ENCODE peak calls at places on chromosomes 1 and 21, in seven cellular contexts. One of them, this sample, is unnamed. For H3K36me3, the result is how much of the 10 kb centered on the place peaks cover.

GRCh38 chr1:58976294-58976693 is 192.4 kb upstream of the JUN start:
- DNase-seq in thoracic aorta: no peak
- DNase-seq in left ventricle myocardium inferior: no peak
- DNase-seq in GM12878: no peak
- DNase-seq in adrenal gland: no peak
- DNase-seq in pancreas: peak
- DNase-seq in transverse colon: no peak
- DNase-seq in this sample: no peak

GRCh38 chr1:43454270-43455011 is 710 bp upstream of the HYI start:
- DNase-seq in adrenal gland: peak
- DNase-seq in GM12878: peak
- DNase-seq in thoracic aorta: peak
- DNase-seq in transverse colon: peak
- DNase-seq in left ventricle myocardium inferior: peak
- DNase-seq in pancreas: peak
- DNase-seq in this sample: peak

GRCh38 chr1:22317231-22317919 is 134.3 kb upstream of the ZBTB40 start:
- DNase-seq in adrenal gland: no peak
- DNase-seq in left ventricle myocardium inferior: no peak
- DNase-seq in thoracic aorta: no peak
- DNase-seq in transverse colon: no peak
- DNase-seq in GM12878: no peak
- DNase-seq in pancreas: no peak
- DNase-seq in this sample: no peak

GRCh38 chr1:22319608-22320007 is 132.0 kb upstream of the ZBTB40 start:
- DNase-seq in GM12878: no peak
- DNase-seq in pancreas: no peak
- DNase-seq in adrenal gland: peak
- DNase-seq in transverse colon: no peak
- DNase-seq in thoracic aorta: no peak
- DNase-seq in left ventricle myocardium inferior: no peak
- DNase-seq in this sample: no peak

GRCh38 chr1:241357366-241358305 is 631 bp upstream of the RGS7 start:
- DNase-seq in thoracic aorta: no peak
- DNase-seq in pancreas: no peak
- DNase-seq in GM12878: no peak
- DNase-seq in left ventricle myocardium inferior: no peak
- DNase-seq in transverse colon: no peak
- DNase-seq in adrenal gland: no peak
- DNase-seq in this sample: no peak

GRCh38 chr1:201357636-201358348 is 19.7 kb downstream of the TNNT2 start:
- DNase-seq in thoracic aorta: no peak
- DNase-seq in pancreas: no peak
- DNase-seq in adrenal gland: no peak
- DNase-seq in left ventricle myocardium inferior: peak
- DNase-seq in transverse colon: no peak
- DNase-seq in GM12878: no peak
- DNase-seq in this sample: no peak

GRCh38 chr1:212557739-212558664 is 50.6 kb upstream of the ATF3 start:
- DNase-seq in adrenal gland: peak
- DNase-seq in left ventricle myocardium inferior: peak
- DNase-seq in thoracic aorta: no peak
- DNase-seq in GM12878: no peak
- DNase-seq in pancreas: peak
- DNase-seq in transverse colon: peak
- DNase-seq in this sample: peak

GRCh38 chr1:23742670-23743286 is 493 bp upstream of the ELOA start:
- DNase-seq in left ventricle myocardium inferior: no peak
- DNase-seq in GM12878: no peak
- DNase-seq in pancreas: no peak
- DNase-seq in adrenal gland: peak
- DNase-seq in thoracic aorta: no peak
- DNase-seq in transverse colon: peak
- DNase-seq in this sample: no peak

GRCh38 chr1:59635057-59635456 is 179.7 kb upstream of the HOOK1 start:
- DNase-seq in left ventricle myocardium inferior: no peak
- DNase-seq in adrenal gland: no peak
- DNase-seq in thoracic aorta: no peak
- DNase-seq in GM12878: no peak
- DNase-seq in transverse colon: no peak
- DNase-seq in pancreas: no peak
- DNase-seq in this sample: no peak

GRCh38 chr1:211473823-211474222 is 18.1 kb downstream of the RD3 start:
- DNase-seq in left ventricle myocardium inferior: no peak
- DNase-seq in pancreas: no peak
- DNase-seq in adrenal gland: no peak
- DNase-seq in transverse colon: no peak
- DNase-seq in thoracic aorta: no peak
- DNase-seq in GM12878: no peak
- DNase-seq in this sample: no peak

GRCh38 chr1:198125995-198126758 is 30.6 kb upstream of the NEK7 start:
- DNase-seq in adrenal gland: no peak
- DNase-seq in transverse colon: no peak
- DNase-seq in thoracic aorta: no peak
- DNase-seq in left ventricle myocardium inferior: no peak
- DNase-seq in pancreas: no peak
- DNase-seq in GM12878: no peak
- DNase-seq in this sample: no peak

GRCh38 chr1:203557390-203557789 is 63.4 kb downstream of the OPTC start:
- DNase-seq in transverse colon: peak
- DNase-seq in thoracic aorta: peak
- DNase-seq in pancreas: no peak
- DNase-seq in left ventricle myocardium inferior: peak
- DNase-seq in adrenal gland: peak
- DNase-seq in GM12878: no peak
- DNase-seq in this sample: no peak

GRCh38 chr1:151398691-151399065 is 695 bp upstream of the PSMB4 start:
- DNase-seq in pancreas: peak
- DNase-seq in transverse colon: no peak
- DNase-seq in thoracic aorta: no peak
- DNase-seq in left ventricle myocardium inferior: no peak
- DNase-seq in GM12878: no peak
- DNase-seq in adrenal gland: no peak
- DNase-seq in this sample: no peak

GRCh38 chr1:34858901-34859441 is 578 bp downstream of the SMIM12 start:
- DNase-seq in transverse colon: no peak
- DNase-seq in thoracic aorta: no peak
- DNase-seq in left ventricle myocardium inferior: no peak
- DNase-seq in GM12878: no peak
- DNase-seq in adrenal gland: peak
- DNase-seq in pancreas: peak
- DNase-seq in this sample: peak

GRCh38 chr1:202009326-202010031 is 908 bp upstream of the ELF3 start:
- DNase-seq in pancreas: peak
- DNase-seq in left ventricle myocardium inferior: peak
- DNase-seq in transverse colon: peak
- DNase-seq in GM12878: peak
- DNase-seq in adrenal gland: peak
- DNase-seq in thoracic aorta: peak
- DNase-seq in this sample: peak

GRCh38 chr1:28437260-28437923 is 67.9 kb downstream of the PHACTR4 start:
- DNase-seq in left ventricle myocardium inferior: no peak
- DNase-seq in pancreas: no peak
- DNase-seq in thoracic aorta: peak
- DNase-seq in adrenal gland: peak
- DNase-seq in transverse colon: peak
- DNase-seq in GM12878: no peak
- DNase-seq in this sample: peak

GRCh38 chr1:246078888-246079252 is 428.2 kb downstream of the SMYD3 start:
- DNase-seq in thoracic aorta: no peak
- DNase-seq in adrenal gland: no peak
- DNase-seq in transverse colon: no peak
- DNase-seq in left ventricle myocardium inferior: no peak
- DNase-seq in pancreas: no peak
- DNase-seq in GM12878: no peak
- DNase-seq in this sample: no peak

GRCh38 chr1:109391161-109391556 is 6.6 kb downstream of the SORT1 start:
- DNase-seq in pancreas: no peak
- DNase-seq in thoracic aorta: no peak
- DNase-seq in adrenal gland: no peak
- DNase-seq in GM12878: no peak
- DNase-seq in transverse colon: no peak
- DNase-seq in left ventricle myocardium inferior: no peak
- DNase-seq in this sample: no peak

GRCh38 chr1:24984800-24985552 is 54.9 kb upstream of the RUNX3 start:
- DNase-seq in pancreas: no peak
- DNase-seq in left ventricle myocardium inferior: no peak
- DNase-seq in transverse colon: no peak
- DNase-seq in GM12878: no peak
- DNase-seq in thoracic aorta: no peak
- DNase-seq in adrenal gland: no peak
- DNase-seq in this sample: no peak

GRCh38 chr21:45636459-45636858 is 7.1 kb upstream of the PCBP3 start:
- DNase-seq in transverse colon: no peak
- DNase-seq in left ventricle myocardium inferior: no peak
- DNase-seq in GM12878: no peak
- DNase-seq in thoracic aorta: no peak
- DNase-seq in pancreas: no peak
- DNase-seq in adrenal gland: no peak
- DNase-seq in this sample: no peak

GRCh38 chr1:18160290-18160942 is 52.8 kb downstream of the IGSF21 start:
- DNase-seq in left ventricle myocardium inferior: peak
- DNase-seq in transverse colon: peak
- DNase-seq in adrenal gland: peak
- DNase-seq in GM12878: no peak
- DNase-seq in thoracic aorta: no peak
- DNase-seq in pancreas: no peak
- DNase-seq in this sample: no peak

GRCh38 chr1:33349081-33349759 is 28.3 kb upstream of the A3GALT2 start:
- DNase-seq in left ventricle myocardium inferior: peak
- DNase-seq in thoracic aorta: no peak
- DNase-seq in adrenal gland: peak
- DNase-seq in pancreas: peak
- DNase-seq in GM12878: no peak
- DNase-seq in transverse colon: peak
- DNase-seq in this sample: peak

GRCh38 chr1:33348676-33349080 is 27.8 kb upstream of the A3GALT2 start:
- DNase-seq in GM12878: no peak
- DNase-seq in adrenal gland: peak
- DNase-seq in pancreas: no peak
- DNase-seq in transverse colon: no peak
- DNase-seq in thoracic aorta: no peak
- DNase-seq in left ventricle myocardium inferior: no peak
- DNase-seq in this sample: no peak

GRCh38 chr1:33348194-33348593 is 27.3 kb upstream of the A3GALT2 start:
- DNase-seq in transverse colon: no peak
- DNase-seq in left ventricle myocardium inferior: no peak
- DNase-seq in GM12878: no peak
- DNase-seq in adrenal gland: peak
- DNase-seq in pancreas: no peak
- DNase-seq in thoracic aorta: no peak
- DNase-seq in this sample: no peak

GRCh38 chr1:33346921-33347649 is 26.2 kb upstream of the A3GALT2 start:
- DNase-seq in thoracic aorta: peak
- DNase-seq in transverse colon: peak
- DNase-seq in adrenal gland: peak
- DNase-seq in pancreas: no peak
- DNase-seq in GM12878: no peak
- DNase-seq in left ventricle myocardium inferior: no peak
- DNase-seq in this sample: no peak

DNA sequence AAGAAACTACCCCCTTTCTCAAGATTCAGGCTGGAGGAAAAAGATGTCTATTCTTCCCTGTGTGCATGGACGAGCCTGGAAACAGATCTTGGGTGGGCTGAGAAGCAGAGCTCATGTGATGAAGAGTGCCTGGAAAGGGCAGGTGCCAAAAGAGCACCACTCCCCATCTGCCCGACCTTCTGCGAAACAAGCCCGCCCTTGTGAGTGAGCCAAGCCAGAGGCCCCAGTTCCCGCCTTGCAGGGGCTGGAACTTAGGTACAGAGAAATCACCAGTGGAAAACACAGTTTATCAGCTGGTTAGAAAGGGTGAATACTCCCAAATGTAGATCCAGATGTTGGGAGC is 26.7 kb upstream of the A3GALT2 start:
- DNase-seq in adrenal gland: peak
- DNase-seq in left ventricle myocardium inferior: no peak
- DNase-seq in pancreas: no peak
- DNase-seq in transverse colon: peak
- DNase-seq in GM12878: no peak
- DNase-seq in thoracic aorta: no peak
- DNase-seq in this sample: peak
- H3K4me3 ChIP-seq in adrenal gland: no peak
- H3K4me3 ChIP-seq in left ventricle myocardium inferior: peak
- H3K4me3 ChIP-seq in pancreas: peak
- H3K4me3 ChIP-seq in transverse colon: peak
- H3K4me3 ChIP-seq in GM12878: peak
- H3K4me3 ChIP-seq in thoracic aorta: peak
- H3K4me3 ChIP-seq in this sample: no peak

GRCh38 chr1:10833630-10834557 is 37.4 kb upstream of the CASZ1 start:
- DNase-seq in left ventricle myocardium inferior: no peak
- DNase-seq in pancreas: no peak
- DNase-seq in GM12878: no peak
- DNase-seq in thoracic aorta: no peak
- DNase-seq in transverse colon: no peak
- DNase-seq in adrenal gland: no peak
- DNase-seq in this sample: no peak

GRCh38 chr1:10834770-10835412 is 38.4 kb upstream of the CASZ1 start:
- DNase-seq in adrenal gland: no peak
- DNase-seq in GM12878: no peak
- DNase-seq in left ventricle myocardium inferior: no peak
- DNase-seq in transverse colon: no peak
- DNase-seq in pancreas: no peak
- DNase-seq in thoracic aorta: no peak
- DNase-seq in this sample: no peak

GRCh38 chr1:10836726-10837125 is 40.3 kb upstream of the CASZ1 start:
- DNase-seq in pancreas: no peak
- DNase-seq in adrenal gland: no peak
- DNase-seq in left ventricle myocardium inferior: no peak
- DNase-seq in GM12878: no peak
- DNase-seq in transverse colon: no peak
- DNase-seq in thoracic aorta: no peak
- DNase-seq in this sample: no peak

GRCh38 chr1:10838541-10838940 is 42.1 kb upstream of the CASZ1 start:
- DNase-seq in adrenal gland: no peak
- DNase-seq in thoracic aorta: no peak
- DNase-seq in pancreas: no peak
- DNase-seq in GM12878: no peak
- DNase-seq in left ventricle myocardium inferior: no peak
- DNase-seq in transverse colon: no peak
- DNase-seq in this sample: no peak

GRCh38 chr1:10835423-10836421 is 39.3 kb upstream of the CASZ1 start:
- DNase-seq in left ventricle myocardium inferior: no peak
- DNase-seq in transverse colon: peak
- DNase-seq in GM12878: no peak
- DNase-seq in adrenal gland: peak
- DNase-seq in pancreas: peak
- DNase-seq in thoracic aorta: no peak
- DNase-seq in this sample: peak
- TF ChIP-seq CTCF in left ventricle myocardium inferior: no peak
- TF ChIP-seq CTCF in transverse colon: no peak
- TF ChIP-seq CTCF in GM12878: no peak
- TF ChIP-seq CTCF in adrenal gland: no peak
- TF ChIP-seq CTCF in pancreas: no peak
- TF ChIP-seq CTCF in thoracic aorta: no peak
- TF ChIP-seq CTCF in this sample: no peak

GRCh38 chr1:55870076-55870475 is 654.9 kb upstream of the USP24 start:
- DNase-seq in adrenal gland: no peak
- DNase-seq in GM12878: no peak
- DNase-seq in pancreas: no peak
- DNase-seq in left ventricle myocardium inferior: no peak
- DNase-seq in thoracic aorta: no peak
- DNase-seq in transverse colon: no peak
- DNase-seq in this sample: no peak
- H3K36me3 ChIP-seq in adrenal gland: under half
- H3K36me3 ChIP-seq in GM12878: under half
- H3K36me3 ChIP-seq in pancreas: under half
- H3K36me3 ChIP-seq in left ventricle myocardium inferior: under half
- H3K36me3 ChIP-seq in thoracic aorta: under half
- H3K36me3 ChIP-seq in transverse colon: under half
- H3K36me3 ChIP-seq in this sample: under half

GRCh38 chr1:3652538-3653285 is 396 bp downstream of the TP73 start:
- DNase-seq in adrenal gland: no peak
- DNase-seq in GM12878: no peak
- DNase-seq in pancreas: peak
- DNase-seq in transverse colon: no peak
- DNase-seq in left ventricle myocardium inferior: no peak
- DNase-seq in thoracic aorta: no peak
- DNase-seq in this sample: no peak
- H3K4me3 ChIP-seq in adrenal gland: no peak
- H3K4me3 ChIP-seq in GM12878: peak
- H3K4me3 ChIP-seq in pancreas: peak
- H3K4me3 ChIP-seq in transverse colon: peak
- H3K4me3 ChIP-seq in left ventricle myocardium inferior: peak
- H3K4me3 ChIP-seq in thoracic aorta: peak
- H3K4me3 ChIP-seq in this sample: no peak